ENCODE peak calls at places on chromosomes 5 and 9, in six cellular contexts. One of them, this sample, is unnamed.

GRCh38 chr5:116459306-116459705 is 115.3 kb downstream of the SEMA6A start:
- DNase-seq in astrocyte of the cerebellum: no peak
- DNase-seq in HT-29: no peak
- DNase-seq in LNCaP clone FGC: no peak
- DNase-seq in CD4-positive, alpha-beta memory T cell: no peak
- DNase-seq in neural crest cell: no peak
- DNase-seq in this sample: no peak

GRCh38 chr5:5705010-5705409 is 282.5 kb downstream of the ICE1 start:
- DNase-seq in astrocyte of the cerebellum: no peak
- DNase-seq in HT-29: no peak
- DNase-seq in neural crest cell: no peak
- DNase-seq in CD4-positive, alpha-beta memory T cell: no peak
- DNase-seq in LNCaP clone FGC: no peak
- DNase-seq in this sample: no peak

GRCh38 chr5:176630681-176631222 is 277 bp downstream of the EIF4E1B start:
- DNase-seq in astrocyte of the cerebellum: no peak
- DNase-seq in neural crest cell: no peak
- DNase-seq in HT-29: no peak
- DNase-seq in CD4-positive, alpha-beta memory T cell: no peak
- DNase-seq in LNCaP clone FGC: no peak
- DNase-seq in this sample: no peak

GRCh38 chr9:93576296-93577044 is at the start of gene PHF2:
- DNase-seq in CD4-positive, alpha-beta memory T cell: peak
- DNase-seq in astrocyte of the cerebellum: no peak
- DNase-seq in LNCaP clone FGC: no peak
- DNase-seq in neural crest cell: no peak
- DNase-seq in HT-29: peak
- DNase-seq in this sample: no peak

GRCh38 chr5:61949054-61949679 is 356.8 kb upstream of the KIF2A start:
- DNase-seq in CD4-positive, alpha-beta memory T cell: no peak
- DNase-seq in astrocyte of the cerebellum: no peak
- DNase-seq in neural crest cell: no peak
- DNase-seq in HT-29: no peak
- DNase-seq in LNCaP clone FGC: no peak
- DNase-seq in this sample: no peak

GRCh38 chr9:134188421-134189166 is 24.2 kb upstream of the RNU6ATAC start:
- DNase-seq in neural crest cell: no peak
- DNase-seq in CD4-positive, alpha-beta memory T cell: no peak
- DNase-seq in LNCaP clone FGC: no peak
- DNase-seq in astrocyte of the cerebellum: no peak
- DNase-seq in HT-29: no peak
- DNase-seq in this sample: no peak

GRCh38 chr5:154771383-154771901 is 16.3 kb downstream of the LARP1 start:
- DNase-seq in CD4-positive, alpha-beta memory T cell: no peak
- DNase-seq in HT-29: no peak
- DNase-seq in LNCaP clone FGC: no peak
- DNase-seq in neural crest cell: peak
- DNase-seq in astrocyte of the cerebellum: peak
- DNase-seq in this sample: no peak

GRCh38 chr9:117784996-117785395 is 80.8 kb downstream of the TLR4 start:
- DNase-seq in neural crest cell: no peak
- DNase-seq in LNCaP clone FGC: no peak
- DNase-seq in HT-29: no peak
- DNase-seq in CD4-positive, alpha-beta memory T cell: no peak
- DNase-seq in astrocyte of the cerebellum: no peak
- DNase-seq in this sample: no peak

GRCh38 chr5:32102254-32102653 is 71.9 kb downstream of the GOLPH3 start:
- DNase-seq in astrocyte of the cerebellum: no peak
- DNase-seq in HT-29: no peak
- DNase-seq in LNCaP clone FGC: no peak
- DNase-seq in CD4-positive, alpha-beta memory T cell: no peak
- DNase-seq in neural crest cell: no peak
- DNase-seq in this sample: no peak

GRCh38 chr9:38063363-38063707 is 5.7 kb downstream of the SHB start:
- DNase-seq in CD4-positive, alpha-beta memory T cell: no peak
- DNase-seq in LNCaP clone FGC: no peak
- DNase-seq in neural crest cell: no peak
- DNase-seq in astrocyte of the cerebellum: no peak
- DNase-seq in HT-29: no peak
- DNase-seq in this sample: no peak

GRCh38 chr9:101716629-101717028 is 21.8 kb downstream of the GRIN3A start:
- DNase-seq in neural crest cell: no peak
- DNase-seq in astrocyte of the cerebellum: no peak
- DNase-seq in HT-29: no peak
- DNase-seq in LNCaP clone FGC: no peak
- DNase-seq in CD4-positive, alpha-beta memory T cell: no peak
- DNase-seq in this sample: no peak

GRCh38 chr5:53161876-53162275 is 52.3 kb upstream of the MOCS2 start:
- DNase-seq in CD4-positive, alpha-beta memory T cell: no peak
- DNase-seq in HT-29: no peak
- DNase-seq in astrocyte of the cerebellum: no peak
- DNase-seq in neural crest cell: no peak
- DNase-seq in LNCaP clone FGC: no peak
- DNase-seq in this sample: no peak

GRCh38 chr5:179284751-179285191 is 60.5 kb downstream of the ADAMTS2 start:
- DNase-seq in CD4-positive, alpha-beta memory T cell: no peak
- DNase-seq in neural crest cell: no peak
- DNase-seq in HT-29: no peak
- DNase-seq in LNCaP clone FGC: no peak
- DNase-seq in astrocyte of the cerebellum: no peak
- DNase-seq in this sample: no peak

GRCh38 chr5:67648201-67648671 is 451.6 kb upstream of the CD180 start:
- DNase-seq in LNCaP clone FGC: peak
- DNase-seq in astrocyte of the cerebellum: peak
- DNase-seq in CD4-positive, alpha-beta memory T cell: no peak
- DNase-seq in neural crest cell: no peak
- DNase-seq in HT-29: no peak
- DNase-seq in this sample: no peak

GRCh38 chr9:88215181-88216131 is 77.2 kb upstream of the SPATA31C2 start:
- DNase-seq in neural crest cell: no peak
- DNase-seq in astrocyte of the cerebellum: no peak
- DNase-seq in LNCaP clone FGC: no peak
- DNase-seq in HT-29: no peak
- DNase-seq in CD4-positive, alpha-beta memory T cell: no peak
- DNase-seq in this sample: no peak

This sample was measured in Jurkat, Clone E6-1.